ENCODE peak calls at places on chromosomes 7 and 10, in nine cellular contexts. D is tibial nerve, Q is pancreas, W is suprapubic skin, P is mammary epithelial cell, E is upper lobe of right lung, A is lower lobe of right lung, R is ovary, U is astrocyte. O is an unnamed sample. For H3K9me3, the result is how much of the 10 kb centered on the place peaks cover.

GRCh38 chr7:98913612-98914011 is 35.3 kb downstream of the TRRAP start:
- DNase-seq in D (no peak), Q (no peak), W (no peak), P (no peak), E (no peak), A (no peak), R (no peak), U (peak), O (peak)

GRCh38 chr10:93509816-93510215 is 13.4 kb downstream of the CEP55 start:
- DNase-seq in D (no peak), Q (no peak), W (no peak), P (no peak), E (no peak), A (no peak), R (no peak), U (no peak), O (no peak)

GRCh38 chr7:48090095-48090805 is 1.2 kb downstream of the UPP1 start:
- DNase-seq in D (no peak), Q (no peak), W (no peak), P (peak), E (peak), A (peak), R (no peak), U (peak), O (peak)

GRCh38 chr10:48655426-48656240 is 29.0 kb upstream of the WDFY4 start:
- DNase-seq in D (peak), Q (peak), W (no peak), P (peak), E (peak), A (peak), R (peak), U (peak), O (peak)

GRCh38 chr10:73910764-73911552 is at the start of gene PLAU:
- DNase-seq in D (peak), Q (peak), W (no peak), P (peak), E (peak), A (peak), R (no peak), U (no peak), O (peak)

GRCh38 chr7:83832009-83832408 is 183.1 kb upstream of the SEMA3E start:
- DNase-seq in D (no peak), Q (no peak), W (no peak), P (no peak), E (no peak), A (no peak), R (no peak), U (no peak), O (no peak)

GRCh38 chr10:8137726-8138125 is 83.2 kb downstream of the GATA3 start:
- DNase-seq in D (no peak), Q (no peak), W (no peak), P (no peak), E (peak), A (peak), R (no peak), U (no peak), O (no peak)

GRCh38 chr7:92158660-92159575 is 20.0 kb downstream of the LRRD1 start:
- DNase-seq in D (no peak), Q (no peak), W (no peak), P (peak), E (no peak), A (no peak), R (no peak), U (peak), O (peak)

GRCh38 chr10:114526112-114526496 is 121.8 kb upstream of the AFAP1L2 start:
- DNase-seq in D (no peak), Q (no peak), W (no peak), P (no peak), E (no peak), A (no peak), R (no peak), U (peak), O (peak)

GRCh38 chr10:71083457-71083975 is 128.9 kb upstream of the UNC5B start:
- DNase-seq in D (no peak), Q (no peak), W (peak), P (no peak), E (peak), A (no peak), R (no peak), U (no peak), O (no peak)

GRCh38 chr10:43852141-43852540 is 203.5 kb upstream of the ZNF32 start:
- DNase-seq in D (no peak), Q (peak), W (no peak), P (no peak), E (no peak), A (no peak), R (no peak), U (no peak), O (no peak)

GRCh38 chr7:34457329-34457728 is 200.7 kb upstream of the NPSR1 start:
- DNase-seq in D (no peak), Q (peak), W (no peak), P (no peak), E (no peak), A (no peak), R (no peak), U (no peak), O (no peak)

GRCh38 chr7:27079234-27079975 is 16.4 kb downstream of the HOXA1 start:
- DNase-seq in D (no peak), Q (no peak), W (no peak), P (no peak), E (no peak), A (no peak), R (no peak), U (no peak), O (no peak)

GRCh38 chr7:115851291-115851690 is 179.3 kb downstream of the TFEC start:
- DNase-seq in D (no peak), Q (no peak), W (no peak), P (peak), E (no peak), A (no peak), R (no peak), U (peak), O (no peak)

GRCh38 chr10:75099952-75100763 is 11.3 kb upstream of the SAMD8 start:
- DNase-seq in D (peak), Q (peak), W (peak), P (peak), E (peak), A (peak), R (peak), U (peak), O (peak)

GRCh38 chr7:20172736-20173334 is 44.3 kb downstream of the MACC1 start:
- DNase-seq in D (peak), Q (no peak), W (no peak), P (peak), E (peak), A (peak), R (peak), U (peak), O (no peak)

GRCh38 chr10:123134058-123134914 is 1.5 kb upstream of the HMX3 start:
- DNase-seq in D (no peak), Q (peak), W (no peak), P (no peak), E (no peak), A (no peak), R (no peak), U (no peak), O (peak)

GRCh38 chr10:84095821-84096497 is 43.4 kb upstream of the GHITM start:
- DNase-seq in D (no peak), Q (no peak), W (no peak), P (no peak), E (no peak), A (no peak), R (no peak), U (peak), O (no peak)

GRCh38 chr7:152383341-152384234 is 52.2 kb downstream of the KMT2C start:
- DNase-seq in D (no peak), Q (no peak), W (no peak), P (peak), E (no peak), A (no peak), R (no peak), U (peak), O (no peak)

DNA sequence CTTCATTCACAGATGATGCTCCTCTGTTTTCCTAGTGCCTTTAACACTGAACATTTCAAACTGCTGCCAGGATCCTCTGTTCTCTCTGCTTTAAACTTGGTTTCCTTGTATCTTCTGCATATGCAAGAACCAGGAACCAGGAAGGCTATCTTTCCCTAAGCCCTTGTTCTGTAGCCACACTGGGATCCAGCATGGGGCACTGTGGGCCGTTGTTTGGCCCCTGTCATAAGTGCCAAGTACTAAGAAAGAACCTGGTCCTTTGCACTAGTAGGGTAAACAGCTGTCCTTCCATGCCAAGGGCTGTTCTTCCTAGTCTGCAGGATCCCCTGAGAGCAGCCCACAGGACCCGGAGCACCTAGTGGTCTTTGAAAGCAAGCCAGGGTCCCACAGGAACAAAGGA is 49.0 kb upstream of the TRIM8 start:
- DNase-seq in D (no peak), Q (no peak), W (no peak), P (no peak), E (no peak), A (no peak), R (no peak), U (no peak), O (no peak)
- H3K27ac ChIP-seq in D (no peak), Q (no peak), W (no peak), P (no peak), E (no peak), A (no peak), R (no peak), U (no peak), O (no peak)

GRCh38 chr7:33043875-33044718 is 18.5 kb downstream of the NT5C3A start:
- DNase-seq in D (no peak), Q (no peak), W (no peak), P (no peak), E (no peak), A (no peak), R (no peak), U (no peak), O (no peak)
- TF ChIP-seq CTCF in D (no peak), Q (peak), W (no peak), P (no peak), E (peak), A (peak), R (no peak), U (peak), O (no peak)

GRCh38 chr7:57210871-57211270 is 78.6 kb upstream of the ZNF479 start:
- DNase-seq in D (no peak), Q (peak), W (no peak), P (no peak), E (no peak), A (peak), R (no peak), U (no peak), O (no peak)

GRCh38 chr7:57205000-57205399 is 72.8 kb upstream of the ZNF479 start:
- DNase-seq in D (no peak), Q (peak), W (no peak), P (no peak), E (peak), A (peak), R (no peak), U (no peak), O (peak)

GRCh38 chr7:57204411-57204811 is 72.2 kb upstream of the ZNF479 start:
- DNase-seq in D (no peak), Q (peak), W (no peak), P (no peak), E (no peak), A (peak), R (no peak), U (no peak), O (no peak)

GRCh38 chr7:57210212-57210611 is 78.0 kb upstream of the ZNF479 start:
- DNase-seq in D (no peak), Q (peak), W (no peak), P (no peak), E (peak), A (peak), R (no peak), U (no peak), O (no peak)

GRCh38 chr7:57207836-57208235 is 75.6 kb upstream of the ZNF479 start:
- DNase-seq in D (no peak), Q (peak), W (no peak), P (no peak), E (peak), A (peak), R (no peak), U (no peak), O (no peak)
- H3K9me3 ChIP-seq in D (under half), Q (under half), W (under half), P (under half), E (under half), A (under half), R (under half), U (under half), O (under half)

GRCh38 chr10:125145636-125146035 is 14.7 kb downstream of the CTBP2 start:
- DNase-seq in D (no peak), Q (no peak), W (no peak), P (no peak), E (no peak), A (no peak), R (no peak), U (no peak), O (peak)

GRCh38 chr10:125144693-125145623 is 15.4 kb downstream of the CTBP2 start:
- DNase-seq in D (no peak), Q (no peak), W (no peak), P (peak), E (no peak), A (peak), R (no peak), U (peak), O (peak)

GRCh38 chr10:125148576-125148975 is 11.8 kb downstream of the CTBP2 start:
- DNase-seq in D (no peak), Q (no peak), W (no peak), P (no peak), E (no peak), A (no peak), R (no peak), U (no peak), O (peak)

GRCh38 chr10:125148021-125148439 is 12.3 kb downstream of the CTBP2 start:
- DNase-seq in D (peak), Q (no peak), W (no peak), P (no peak), E (no peak), A (no peak), R (peak), U (no peak), O (peak)

GRCh38 chr10:125146791-125147604 is 13.4 kb downstream of the CTBP2 start:
- DNase-seq in D (no peak), Q (peak), W (no peak), P (peak), E (no peak), A (no peak), R (no peak), U (peak), O (peak)
- H3K27ac ChIP-seq in D (peak), Q (peak), W (no peak), P (peak), E (peak), A (peak), R (peak), U (peak), O (peak)